ENCODE peak calls at places on chromosomes 7 and 10, in eight cellular contexts. K is epithelial cell of proximal tubule; V is progenitor cell of endocrine pancreas; F is stimulated activated CD8-positive, alpha-beta memory T cell treated with anti-CD3 and anti-CD28 coated beads, Interleukin-15, amount 100 ng/mL, for 24 hours; B is activated naive CD4-positive, alpha-beta T cell treated with anti-CD3 and anti-CD28 coated beads, Interleukin-2, amount 50 U/mL, for 16 hours; G is nephron progenitor cell; D is A673; U is GM20000. O is an unnamed sample.

GRCh38 chr10:104437226-104437625 is 83.6 kb downstream of the CFAP58 start:
- DNase-seq in F (no peak), D (no peak), U (no peak), B (no peak), G (no peak), K (no peak), V (no peak), O (no peak)

GRCh38 chr7:33143996-33144718 is 14.8 kb downstream of the BBS9 start:
- DNase-seq in U (peak), B (no peak), G (no peak), V (no peak), K (no peak), F (no peak), D (no peak), O (no peak)

GRCh38 chr7:27171636-27172387 is 2.3 kb downstream of the HOXA10 start:
- DNase-seq in D (no peak), B (peak), K (no peak), G (peak), V (no peak), U (no peak), F (no peak), O (no peak)

GRCh38 chr7:111796671-111797070 is 234.4 kb upstream of the IMMP2L start:
- DNase-seq in V (no peak), B (no peak), U (no peak), D (no peak), G (peak), F (no peak), K (no peak), O (no peak)

GRCh38 chr7:91233201-91233600 is 31.0 kb upstream of the FZD1 start:
- DNase-seq in G (no peak), U (no peak), B (no peak), V (no peak), K (no peak), F (no peak), D (no peak), O (no peak)

GRCh38 chr7:37265006-37265405 is 183.7 kb downstream of the ELMO1 start:
- DNase-seq in G (no peak), B (no peak), D (no peak), V (no peak), U (no peak), K (no peak), F (no peak), O (no peak)

GRCh38 chr10:133123050-133123745 is 35.5 kb downstream of the ADGRA1 start:
- DNase-seq in G (no peak), D (no peak), K (no peak), V (no peak), U (no peak), F (no peak), B (no peak), O (no peak)

GRCh38 chr7:158101821-158102450 is 485.7 kb downstream of the PTPRN2 start:
- DNase-seq in F (no peak), V (no peak), B (no peak), D (no peak), G (no peak), K (no peak), U (no peak), O (no peak)

GRCh38 chr10:29063806-29064644 is 224.8 kb upstream of the LYZL1 start:
- DNase-seq in V (no peak), D (peak), F (no peak), B (no peak), K (no peak), G (no peak), U (no peak), O (no peak)

GRCh38 chr10:132663666-132664365 is 122.1 kb downstream of the NKX6-2 start:
- DNase-seq in G (no peak), F (no peak), B (no peak), K (no peak), V (no peak), U (no peak), D (no peak), O (no peak)

GRCh38 chr10:79146611-79147130 is 77.9 kb downstream of the ZMIZ1 start:
- DNase-seq in G (no peak), F (no peak), B (no peak), U (no peak), D (no peak), K (no peak), V (no peak), O (no peak)

O was measured in ecto neural progenitor cell.